ENCODE peak calls at places on chromosomes 7 and 10, in eight cellular contexts. One of them, this sample, is unnamed.

GRCh38 chr10:122128357-122128756 is 139.4 kb downstream of the TACC2 start:
- DNase-seq in lower leg skin: peak
- DNase-seq in tibial artery: peak
- DNase-seq in progenitor cell of endocrine pancreas: no peak
- DNase-seq in fibroblast of mammary gland: no peak
- DNase-seq in Calu3: no peak
- DNase-seq in activated B cell treated with CpG ODN at 0.5 μM for 24 hours: no peak
- DNase-seq in foreskin fibroblast: no peak
- DNase-seq in this sample: no peak

GRCh38 chr10:49302088-49302487 is 3.1 kb downstream of the C10orf71 start:
- DNase-seq in lower leg skin: no peak
- DNase-seq in tibial artery: no peak
- DNase-seq in progenitor cell of endocrine pancreas: no peak
- DNase-seq in fibroblast of mammary gland: no peak
- DNase-seq in Calu3: no peak
- DNase-seq in activated B cell treated with CpG ODN at 0.5 μM for 24 hours: no peak
- DNase-seq in foreskin fibroblast: no peak
- DNase-seq in this sample: no peak

GRCh38 chr7:27220440-27220955 is 20.6 kb upstream of the HOXA13 start:
- DNase-seq in lower leg skin: peak
- DNase-seq in tibial artery: peak
- DNase-seq in progenitor cell of endocrine pancreas: no peak
- DNase-seq in fibroblast of mammary gland: no peak
- DNase-seq in Calu3: no peak
- DNase-seq in activated B cell treated with CpG ODN at 0.5 μM for 24 hours: no peak
- DNase-seq in foreskin fibroblast: no peak
- DNase-seq in this sample: no peak

GRCh38 chr7:106693659-106694353 is 32.8 kb upstream of the CCDC71L start:
- DNase-seq in lower leg skin: no peak
- DNase-seq in tibial artery: no peak
- DNase-seq in progenitor cell of endocrine pancreas: no peak
- DNase-seq in fibroblast of mammary gland: peak
- DNase-seq in Calu3: no peak
- DNase-seq in activated B cell treated with CpG ODN at 0.5 μM for 24 hours: no peak
- DNase-seq in foreskin fibroblast: no peak
- DNase-seq in this sample: no peak

GRCh38 chr7:125516194-125516593 is 586.6 kb upstream of the POT1 start:
- DNase-seq in lower leg skin: no peak
- DNase-seq in tibial artery: no peak
- DNase-seq in progenitor cell of endocrine pancreas: no peak
- DNase-seq in fibroblast of mammary gland: no peak
- DNase-seq in Calu3: no peak
- DNase-seq in activated B cell treated with CpG ODN at 0.5 μM for 24 hours: no peak
- DNase-seq in foreskin fibroblast: no peak
- DNase-seq in this sample: no peak

GRCh38 chr10:132036153-132036886 is 29.4 kb upstream of the JAKMIP3 start:
- DNase-seq in lower leg skin: no peak
- DNase-seq in tibial artery: no peak
- DNase-seq in progenitor cell of endocrine pancreas: no peak
- DNase-seq in fibroblast of mammary gland: peak
- DNase-seq in Calu3: no peak
- DNase-seq in activated B cell treated with CpG ODN at 0.5 μM for 24 hours: no peak
- DNase-seq in foreskin fibroblast: peak
- DNase-seq in this sample: no peak

GRCh38 chr10:13722747-13723657 is 136.2 kb downstream of the PRPF18 start:
- DNase-seq in lower leg skin: no peak
- DNase-seq in tibial artery: no peak
- DNase-seq in progenitor cell of endocrine pancreas: no peak
- DNase-seq in fibroblast of mammary gland: peak
- DNase-seq in Calu3: no peak
- DNase-seq in activated B cell treated with CpG ODN at 0.5 μM for 24 hours: no peak
- DNase-seq in foreskin fibroblast: peak
- DNase-seq in this sample: no peak

GRCh38 chr7:138980575-138981285 is 459 bp downstream of the KIAA1549 start:
- DNase-seq in lower leg skin: peak
- DNase-seq in tibial artery: no peak
- DNase-seq in progenitor cell of endocrine pancreas: peak
- DNase-seq in fibroblast of mammary gland: no peak
- DNase-seq in Calu3: no peak
- DNase-seq in activated B cell treated with CpG ODN at 0.5 μM for 24 hours: peak
- DNase-seq in foreskin fibroblast: no peak
- DNase-seq in this sample: no peak

GRCh38 chr10:10826125-10826524 is 191.5 kb upstream of the CELF2 start:
- DNase-seq in lower leg skin: no peak
- DNase-seq in tibial artery: no peak
- DNase-seq in progenitor cell of endocrine pancreas: no peak
- DNase-seq in fibroblast of mammary gland: peak
- DNase-seq in Calu3: no peak
- DNase-seq in activated B cell treated with CpG ODN at 0.5 μM for 24 hours: no peak
- DNase-seq in foreskin fibroblast: peak
- DNase-seq in this sample: no peak

GRCh38 chr10:115827650-115828049 is 445.4 kb downstream of the GFRA1 start:
- DNase-seq in lower leg skin: no peak
- DNase-seq in tibial artery: no peak
- DNase-seq in progenitor cell of endocrine pancreas: no peak
- DNase-seq in fibroblast of mammary gland: peak
- DNase-seq in Calu3: no peak
- DNase-seq in activated B cell treated with CpG ODN at 0.5 μM for 24 hours: no peak
- DNase-seq in foreskin fibroblast: peak
- DNase-seq in this sample: no peak

GRCh38 chr10:57815926-57816325 is 451.8 kb downstream of the IPMK start:
- DNase-seq in lower leg skin: no peak
- DNase-seq in tibial artery: no peak
- DNase-seq in progenitor cell of endocrine pancreas: no peak
- DNase-seq in fibroblast of mammary gland: no peak
- DNase-seq in Calu3: peak
- DNase-seq in activated B cell treated with CpG ODN at 0.5 μM for 24 hours: no peak
- DNase-seq in foreskin fibroblast: no peak
- DNase-seq in this sample: no peak

GRCh38 chr7:99997545-99998137 is 17.8 kb upstream of the ZKSCAN1 start:
- DNase-seq in lower leg skin: peak
- DNase-seq in tibial artery: peak
- DNase-seq in progenitor cell of endocrine pancreas: no peak
- DNase-seq in fibroblast of mammary gland: peak
- DNase-seq in Calu3: peak
- DNase-seq in activated B cell treated with CpG ODN at 0.5 μM for 24 hours: peak
- DNase-seq in foreskin fibroblast: peak
- DNase-seq in this sample: no peak

DNA sequence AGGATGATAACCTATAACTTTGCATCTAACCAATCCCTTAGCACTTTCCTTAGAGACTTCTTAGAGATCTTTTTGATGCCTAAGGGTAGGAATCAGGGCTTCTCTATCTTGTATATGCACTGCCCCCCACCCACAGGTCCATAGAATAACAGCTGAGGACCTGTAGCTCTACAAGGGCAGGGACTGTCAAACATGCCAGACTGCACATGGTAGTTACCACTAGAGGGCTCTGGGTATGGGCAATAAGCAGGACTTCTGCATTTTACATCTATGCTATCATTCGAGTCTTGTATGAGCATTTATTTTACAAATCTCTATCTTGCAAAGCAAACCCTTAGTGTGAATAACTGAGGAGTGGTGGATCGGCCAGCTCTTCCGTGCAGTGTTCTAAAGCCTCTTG is 219.1 kb downstream of the WDR11 start:
- DNase-seq in lower leg skin: peak
- DNase-seq in tibial artery: no peak
- DNase-seq in progenitor cell of endocrine pancreas: no peak
- DNase-seq in fibroblast of mammary gland: no peak
- DNase-seq in Calu3: peak
- DNase-seq in activated B cell treated with CpG ODN at 0.5 μM for 24 hours: no peak
- DNase-seq in foreskin fibroblast: no peak
- DNase-seq in this sample: no peak
- TF ChIP-seq CTCF in lower leg skin: no peak
- TF ChIP-seq CTCF in tibial artery: no peak
- TF ChIP-seq CTCF in progenitor cell of endocrine pancreas: peak
- TF ChIP-seq CTCF in fibroblast of mammary gland: no peak
- TF ChIP-seq CTCF in Calu3: no peak
- TF ChIP-seq CTCF in activated B cell treated with CpG ODN at 0.5 μM for 24 hours: no peak
- TF ChIP-seq CTCF in foreskin fibroblast: no peak
- TF ChIP-seq CTCF in this sample: no peak

GRCh38 chr10:91552706-91553105 is 80.2 kb downstream of the PPP1R3C start:
- DNase-seq in lower leg skin: no peak
- DNase-seq in tibial artery: no peak
- DNase-seq in progenitor cell of endocrine pancreas: no peak
- DNase-seq in fibroblast of mammary gland: peak
- DNase-seq in Calu3: no peak
- DNase-seq in activated B cell treated with CpG ODN at 0.5 μM for 24 hours: no peak
- DNase-seq in foreskin fibroblast: peak
- DNase-seq in this sample: no peak
- TF ChIP-seq CTCF in lower leg skin: no peak
- TF ChIP-seq CTCF in tibial artery: peak
- TF ChIP-seq CTCF in progenitor cell of endocrine pancreas: peak
- TF ChIP-seq CTCF in fibroblast of mammary gland: peak
- TF ChIP-seq CTCF in Calu3: no peak
- TF ChIP-seq CTCF in activated B cell treated with CpG ODN at 0.5 μM for 24 hours: no peak
- TF ChIP-seq CTCF in foreskin fibroblast: peak
- TF ChIP-seq CTCF in this sample: no peak

DNA sequence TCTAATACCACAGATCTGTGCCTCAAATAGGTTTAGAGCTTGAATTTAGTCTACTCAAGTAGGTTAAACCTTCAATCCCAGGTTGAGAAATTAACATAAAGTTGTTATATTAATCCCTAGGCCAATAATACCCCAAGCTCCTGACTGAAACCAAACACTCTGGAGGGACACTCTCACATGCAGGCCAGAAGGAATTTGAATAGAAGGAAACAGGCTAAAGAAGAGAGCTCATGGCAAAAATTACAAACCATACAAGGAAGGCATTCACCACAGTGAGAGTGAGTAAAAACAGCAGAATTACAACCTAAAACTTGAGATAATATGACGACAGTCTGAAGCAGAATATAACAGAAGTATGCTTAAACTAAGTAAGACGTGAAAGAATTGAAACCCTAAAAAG is 76.1 kb upstream of the PDK4 start:
- DNase-seq in lower leg skin: no peak
- DNase-seq in tibial artery: no peak
- DNase-seq in progenitor cell of endocrine pancreas: no peak
- DNase-seq in fibroblast of mammary gland: no peak
- DNase-seq in Calu3: no peak
- DNase-seq in activated B cell treated with CpG ODN at 0.5 μM for 24 hours: no peak
- DNase-seq in foreskin fibroblast: no peak
- DNase-seq in this sample: no peak
- TF ChIP-seq CTCF in lower leg skin: no peak
- TF ChIP-seq CTCF in tibial artery: no peak
- TF ChIP-seq CTCF in progenitor cell of endocrine pancreas: no peak
- TF ChIP-seq CTCF in fibroblast of mammary gland: no peak
- TF ChIP-seq CTCF in Calu3: no peak
- TF ChIP-seq CTCF in activated B cell treated with CpG ODN at 0.5 μM for 24 hours: no peak
- TF ChIP-seq CTCF in foreskin fibroblast: no peak
- TF ChIP-seq CTCF in this sample: no peak

GRCh38 chr7:91899563-91899962 is 19.1 kb upstream of the MTERF1 start:
- DNase-seq in lower leg skin: no peak
- DNase-seq in tibial artery: no peak
- DNase-seq in progenitor cell of endocrine pancreas: no peak
- DNase-seq in fibroblast of mammary gland: no peak
- DNase-seq in Calu3: no peak
- DNase-seq in activated B cell treated with CpG ODN at 0.5 μM for 24 hours: no peak
- DNase-seq in foreskin fibroblast: no peak
- DNase-seq in this sample: no peak

GRCh38 chr7:91894781-91895480 is 14.4 kb upstream of the MTERF1 start:
- DNase-seq in lower leg skin: no peak
- DNase-seq in tibial artery: no peak
- DNase-seq in progenitor cell of endocrine pancreas: no peak
- DNase-seq in fibroblast of mammary gland: no peak
- DNase-seq in Calu3: no peak
- DNase-seq in activated B cell treated with CpG ODN at 0.5 μM for 24 hours: no peak
- DNase-seq in foreskin fibroblast: no peak
- DNase-seq in this sample: no peak

GRCh38 chr7:91892821-91893340 is 12.4 kb upstream of the MTERF1 start:
- DNase-seq in lower leg skin: no peak
- DNase-seq in tibial artery: no peak
- DNase-seq in progenitor cell of endocrine pancreas: no peak
- DNase-seq in fibroblast of mammary gland: peak
- DNase-seq in Calu3: no peak
- DNase-seq in activated B cell treated with CpG ODN at 0.5 μM for 24 hours: no peak
- DNase-seq in foreskin fibroblast: peak
- DNase-seq in this sample: no peak

DNA sequence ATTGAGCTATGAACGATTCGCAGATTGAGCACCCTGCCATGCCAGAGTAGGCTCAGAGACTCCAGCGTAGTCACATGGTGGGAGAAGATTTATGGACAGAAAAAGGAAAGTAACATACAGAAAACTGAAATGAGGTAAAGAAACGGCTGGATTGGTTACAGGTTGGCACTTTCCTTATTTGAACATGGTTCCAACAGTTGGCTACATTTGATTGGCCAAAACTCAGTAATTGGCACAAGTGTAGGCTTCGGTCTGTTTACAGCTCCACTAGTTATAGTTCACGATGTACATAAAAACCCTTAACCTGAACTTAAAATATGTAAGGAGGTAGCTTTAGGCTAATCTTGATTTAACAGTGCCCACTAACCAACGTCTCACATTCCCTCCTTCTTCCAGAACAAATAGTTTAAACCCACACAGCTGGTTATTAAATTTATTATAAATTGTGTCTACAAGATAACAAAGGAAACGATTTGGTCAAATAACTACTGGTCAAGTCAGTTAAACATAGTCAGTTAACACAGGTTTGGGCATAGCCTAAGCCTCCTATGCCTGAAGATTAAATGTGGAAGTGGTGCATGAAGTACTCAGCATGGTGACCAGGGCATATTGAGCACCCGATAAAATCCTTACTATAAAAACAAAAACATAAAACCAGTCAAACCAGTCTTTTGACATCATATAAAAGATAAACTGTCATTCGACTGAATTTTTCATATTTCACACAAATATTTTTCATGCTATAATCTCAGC is 17.9 kb upstream of the MTERF1 start:
- DNase-seq in lower leg skin: no peak
- DNase-seq in tibial artery: no peak
- DNase-seq in progenitor cell of endocrine pancreas: no peak
- DNase-seq in fibroblast of mammary gland: no peak
- DNase-seq in Calu3: no peak
- DNase-seq in activated B cell treated with CpG ODN at 0.5 μM for 24 hours: no peak
- DNase-seq in foreskin fibroblast: no peak
- DNase-seq in this sample: no peak
- TF ChIP-seq CTCF in lower leg skin: no peak
- TF ChIP-seq CTCF in tibial artery: no peak
- TF ChIP-seq CTCF in progenitor cell of endocrine pancreas: no peak
- TF ChIP-seq CTCF in fibroblast of mammary gland: no peak
- TF ChIP-seq CTCF in Calu3: no peak
- TF ChIP-seq CTCF in activated B cell treated with CpG ODN at 0.5 μM for 24 hours: no peak
- TF ChIP-seq CTCF in foreskin fibroblast: no peak
- TF ChIP-seq CTCF in this sample: no peak

This sample was measured in omental fat pad.